ENCODE peak calls at places on chromosomes 11 and 22, in eight cellular contexts. One of them, this sample, is unnamed.

GRCh38 chr11:85799142-85799541 is 11.8 kb downstream of the SYTL2 start:
- DNase-seq in HCT116: no peak
- DNase-seq in IMR-90: no peak
- DNase-seq in A549: no peak
- DNase-seq in K562: no peak
- DNase-seq in H1: no peak
- DNase-seq in HepG2: no peak
- DNase-seq in GM12878: no peak
- DNase-seq in this sample: no peak

GRCh38 chr11:98657711-98658110 is 363.0 kb upstream of the CNTN5 start:
- DNase-seq in HCT116: no peak
- DNase-seq in IMR-90: no peak
- DNase-seq in A549: no peak
- DNase-seq in K562: no peak
- DNase-seq in H1: no peak
- DNase-seq in HepG2: no peak
- DNase-seq in GM12878: no peak
- DNase-seq in this sample: no peak

GRCh38 chr11:117300301-117300700 is 9.2 kb downstream of the BACE1-AS start:
- DNase-seq in HCT116: no peak
- DNase-seq in IMR-90: peak; percentile 54
- DNase-seq in A549: no peak
- DNase-seq in K562: no peak
- DNase-seq in H1: peak; percentile 63
- DNase-seq in HepG2: peak; percentile 52
- DNase-seq in GM12878: no peak
- DNase-seq in this sample: peak; percentile 76

GRCh38 chr11:47406896-47407745 is 1.3 kb upstream of the SLC39A13 start:
- DNase-seq in HCT116: no peak
- DNase-seq in IMR-90: peak; percentile 18
- DNase-seq in A549: no peak
- DNase-seq in K562: peak; percentile 33
- DNase-seq in H1: no peak
- DNase-seq in HepG2: no peak
- DNase-seq in GM12878: no peak
- DNase-seq in this sample: no peak

GRCh38 chr22:46538816-46539163 is 1.4 kb upstream of the CELSR1 start:
- DNase-seq in HCT116: no peak
- DNase-seq in IMR-90: peak; percentile 63
- DNase-seq in A549: no peak
- DNase-seq in K562: no peak
- DNase-seq in H1: no peak
- DNase-seq in HepG2: no peak
- DNase-seq in GM12878: no peak
- DNase-seq in this sample: no peak

GRCh38 chr11:117074122-117074521 is 24.1 kb downstream of the SIK3 start:
- DNase-seq in HCT116: no peak
- DNase-seq in IMR-90: no peak
- DNase-seq in A549: no peak
- DNase-seq in K562: peak; percentile 31
- DNase-seq in H1: no peak
- DNase-seq in HepG2: no peak
- DNase-seq in GM12878: no peak
- DNase-seq in this sample: no peak

GRCh38 chr11:123111465-123111864 is 49.5 kb upstream of the HSPA8 start:
- DNase-seq in HCT116: peak; percentile 47
- DNase-seq in IMR-90: peak; percentile 65
- DNase-seq in A549: peak; percentile 47
- DNase-seq in K562: peak; percentile 57
- DNase-seq in H1: no peak
- DNase-seq in HepG2: peak; percentile 38
- DNase-seq in GM12878: no peak
- DNase-seq in this sample: peak; percentile 64

GRCh38 chr11:27485930-27486773 is 13.6 kb upstream of the LGR4 start:
- DNase-seq in HCT116: peak; percentile 37
- DNase-seq in IMR-90: peak; percentile 61
- DNase-seq in A549: no peak
- DNase-seq in K562: peak; percentile 45
- DNase-seq in H1: no peak
- DNase-seq in HepG2: peak; percentile 54
- DNase-seq in GM12878: no peak
- DNase-seq in this sample: peak; percentile 40

GRCh38 chr22:29268511-29269229 is 602 bp downstream of the EWSR1 start:
- DNase-seq in HCT116: peak; percentile 1
- DNase-seq in IMR-90: peak; percentile 67
- DNase-seq in A549: no peak
- DNase-seq in K562: peak; percentile 42
- DNase-seq in H1: no peak
- DNase-seq in HepG2: peak; percentile 41
- DNase-seq in GM12878: no peak
- DNase-seq in this sample: peak; percentile 63

GRCh38 chr11:12118940-12119339 is 8.6 kb downstream of the MICAL2 start:
- DNase-seq in HCT116: no peak
- DNase-seq in IMR-90: peak; percentile 46
- DNase-seq in A549: no peak
- DNase-seq in K562: no peak
- DNase-seq in H1: no peak
- DNase-seq in HepG2: no peak
- DNase-seq in GM12878: no peak
- DNase-seq in this sample: no peak

GRCh38 chr11:133901316-133901715 is 55.5 kb downstream of the IGSF9B start:
- DNase-seq in HCT116: no peak
- DNase-seq in IMR-90: no peak
- DNase-seq in A549: no peak
- DNase-seq in K562: no peak
- DNase-seq in H1: no peak
- DNase-seq in HepG2: no peak
- DNase-seq in GM12878: no peak
- DNase-seq in this sample: no peak

GRCh38 chr11:66313321-66314185 is 3.3 kb downstream of the CD248 start:
- DNase-seq in HCT116: no peak
- DNase-seq in IMR-90: peak; percentile 40
- DNase-seq in A549: no peak
- DNase-seq in K562: no peak
- DNase-seq in H1: no peak
- DNase-seq in HepG2: peak; percentile 69
- DNase-seq in GM12878: no peak
- DNase-seq in this sample: peak; percentile 90

GRCh38 chr11:86632499-86633269 is 39.7 kb downstream of the ME3 start:
- DNase-seq in HCT116: peak; percentile 68
- DNase-seq in IMR-90: peak; percentile 99
- DNase-seq in A549: peak; percentile 89
- DNase-seq in K562: peak; percentile 14
- DNase-seq in H1: no peak
- DNase-seq in HepG2: peak; percentile 28
- DNase-seq in GM12878: peak; percentile 11
- DNase-seq in this sample: peak; percentile 8

GRCh38 chr11:74182635-74183034 is 11.5 kb downstream of the PPME1 start:
- DNase-seq in HCT116: no peak
- DNase-seq in IMR-90: peak; percentile 25
- DNase-seq in A549: no peak
- DNase-seq in K562: no peak
- DNase-seq in H1: no peak
- DNase-seq in HepG2: no peak
- DNase-seq in GM12878: no peak
- DNase-seq in this sample: no peak

GRCh38 chr11:86070435-86071056 is 1.7 kb upstream of the PICALM start:
- DNase-seq in HCT116: no peak
- DNase-seq in IMR-90: no peak
- DNase-seq in A549: no peak
- DNase-seq in K562: no peak
- DNase-seq in H1: no peak
- DNase-seq in HepG2: no peak
- DNase-seq in GM12878: no peak
- DNase-seq in this sample: no peak

GRCh38 chr22:21972293-21972779 is 10.3 kb downstream of the TOP3B start:
- DNase-seq in HCT116: no peak
- DNase-seq in IMR-90: peak; percentile 23
- DNase-seq in A549: peak; percentile 47
- DNase-seq in K562: peak; percentile 98
- DNase-seq in H1: peak; percentile 91
- DNase-seq in HepG2: peak; percentile 22
- DNase-seq in GM12878: no peak
- DNase-seq in this sample: peak; percentile 88

GRCh38 chr11:67347964-67348749 is 5.2 kb downstream of the POLD4 start:
- DNase-seq in HCT116: no peak
- DNase-seq in IMR-90: peak; percentile 73
- DNase-seq in A549: no peak
- DNase-seq in K562: peak; percentile 40
- DNase-seq in H1: no peak
- DNase-seq in HepG2: no peak
- DNase-seq in GM12878: no peak
- DNase-seq in this sample: peak; percentile 57

GRCh38 chr11:123588117-123588815 is 66.2 kb downstream of the SCN3B start:
- DNase-seq in HCT116: no peak
- DNase-seq in IMR-90: no peak
- DNase-seq in A549: peak; percentile 83
- DNase-seq in K562: no peak
- DNase-seq in H1: no peak
- DNase-seq in HepG2: peak; percentile 67
- DNase-seq in GM12878: no peak
- DNase-seq in this sample: no peak

GRCh38 chr22:38788846-38789245 is 5.1 kb downstream of the DNAL4 start:
- DNase-seq in HCT116: no peak
- DNase-seq in IMR-90: no peak
- DNase-seq in A549: no peak
- DNase-seq in K562: no peak
- DNase-seq in H1: no peak
- DNase-seq in HepG2: no peak
- DNase-seq in GM12878: no peak
- DNase-seq in this sample: peak; percentile 55

GRCh38 chr11:84905411-84905810 is 721.7 kb downstream of the DLG2 start:
- DNase-seq in HCT116: no peak
- DNase-seq in IMR-90: peak; percentile 22
- DNase-seq in A549: no peak
- DNase-seq in K562: no peak
- DNase-seq in H1: no peak
- DNase-seq in HepG2: no peak
- DNase-seq in GM12878: no peak
- DNase-seq in this sample: no peak

GRCh38 chr11:32072872-32073661 is 17.8 kb upstream of the RCN1 start:
- DNase-seq in HCT116: no peak
- DNase-seq in IMR-90: no peak
- DNase-seq in A549: no peak
- DNase-seq in K562: no peak
- DNase-seq in H1: peak; percentile 55
- DNase-seq in HepG2: no peak
- DNase-seq in GM12878: no peak
- DNase-seq in this sample: peak; percentile 16

GRCh38 chr22:45163074-45163416 is 680 bp upstream of the NUP50 start:
- DNase-seq in HCT116: no peak
- DNase-seq in IMR-90: peak; percentile 54
- DNase-seq in A549: peak; percentile 8
- DNase-seq in K562: peak; percentile 9
- DNase-seq in H1: no peak
- DNase-seq in HepG2: no peak
- DNase-seq in GM12878: no peak
- DNase-seq in this sample: peak; percentile 57

GRCh38 chr11:114058026-114058706 is 1.3 kb upstream of the ZBTB16 start:
- DNase-seq in HCT116: no peak
- DNase-seq in IMR-90: no peak
- DNase-seq in A549: no peak
- DNase-seq in K562: no peak
- DNase-seq in H1: peak; percentile 60
- DNase-seq in HepG2: no peak
- DNase-seq in GM12878: no peak
- DNase-seq in this sample: no peak

GRCh38 chr22:24497879-24498278 is 2.7 kb downstream of the UPB1 start:
- DNase-seq in HCT116: no peak
- DNase-seq in IMR-90: no peak
- DNase-seq in A549: no peak
- DNase-seq in K562: no peak
- DNase-seq in H1: no peak
- DNase-seq in HepG2: no peak
- DNase-seq in GM12878: no peak
- DNase-seq in this sample: no peak

GRCh38 chr11:73141309-73142127 is 600 bp downstream of the FCHSD2 start:
- DNase-seq in HCT116: peak; percentile 13
- DNase-seq in IMR-90: peak; percentile 69
- DNase-seq in A549: peak; percentile 56
- DNase-seq in K562: no peak
- DNase-seq in H1: peak; percentile 84
- DNase-seq in HepG2: peak; percentile 47
- DNase-seq in GM12878: no peak
- DNase-seq in this sample: peak; percentile 62

GRCh38 chr11:129724866-129725265 is 90.8 kb upstream of the TMEM45B start:
- DNase-seq in HCT116: no peak
- DNase-seq in IMR-90: no peak
- DNase-seq in A549: no peak
- DNase-seq in K562: no peak
- DNase-seq in H1: no peak
- DNase-seq in HepG2: no peak
- DNase-seq in GM12878: no peak
- DNase-seq in this sample: no peak

GRCh38 chr22:33919591-33920501 is at the start of gene LARGE1:
- DNase-seq in HCT116: no peak
- DNase-seq in IMR-90: peak; percentile 20
- DNase-seq in A549: peak; percentile 11
- DNase-seq in K562: peak; percentile 3
- DNase-seq in H1: peak; percentile 72
- DNase-seq in HepG2: peak; percentile 13
- DNase-seq in GM12878: no peak
- DNase-seq in this sample: peak; percentile 72

GRCh38 chr11:125401746-125402145 is 94.3 kb downstream of the FEZ1 start:
- DNase-seq in HCT116: no peak
- DNase-seq in IMR-90: peak; percentile 26
- DNase-seq in A549: no peak
- DNase-seq in K562: no peak
- DNase-seq in H1: no peak
- DNase-seq in HepG2: no peak
- DNase-seq in GM12878: no peak
- DNase-seq in this sample: no peak
- TF ChIP-seq RAD21 in HCT116: no peak
- TF ChIP-seq RAD21 in IMR-90: no peak
- TF ChIP-seq RAD21 in A549: no peak
- TF ChIP-seq RAD21 in K562: no peak
- TF ChIP-seq RAD21 in H1: no peak
- TF ChIP-seq RAD21 in HepG2: no peak
- TF ChIP-seq RAD21 in GM12878: no peak
- TF ChIP-seq RAD21 in this sample: no peak

GRCh38 chr11:95835768-95836488 is 45.6 kb downstream of the CEP57 start:
- DNase-seq in HCT116: peak; percentile 63
- DNase-seq in IMR-90: peak; percentile 96
- DNase-seq in A549: peak; percentile 48
- DNase-seq in K562: peak; percentile 70
- DNase-seq in H1: peak; percentile 55
- DNase-seq in HepG2: peak; percentile 84
- DNase-seq in GM12878: peak; percentile 13
- DNase-seq in this sample: peak; percentile 55
- TF ChIP-seq RAD21 in HCT116: peak; percentile 76
- TF ChIP-seq RAD21 in IMR-90: peak; percentile 95
- TF ChIP-seq RAD21 in A549: peak; percentile 79
- TF ChIP-seq RAD21 in K562: peak; percentile 85
- TF ChIP-seq RAD21 in H1: peak; percentile 86
- TF ChIP-seq RAD21 in HepG2: peak; percentile 76
- TF ChIP-seq RAD21 in GM12878: peak; percentile 96
- TF ChIP-seq RAD21 in this sample: peak; percentile 89

GRCh38 chr11:1573077-1573846 is 1.2 kb upstream of the DUSP8 start:
- DNase-seq in HCT116: no peak
- DNase-seq in IMR-90: no peak
- DNase-seq in A549: no peak
- DNase-seq in K562: no peak
- DNase-seq in H1: peak; percentile 71
- DNase-seq in HepG2: no peak
- DNase-seq in GM12878: no peak
- DNase-seq in this sample: peak; percentile 58
- TF ChIP-seq RAD21 in HCT116: no peak
- TF ChIP-seq RAD21 in IMR-90: no peak
- TF ChIP-seq RAD21 in A549: no peak
- TF ChIP-seq RAD21 in K562: no peak
- TF ChIP-seq RAD21 in H1: no peak
- TF ChIP-seq RAD21 in HepG2: no peak
- TF ChIP-seq RAD21 in GM12878: no peak
- TF ChIP-seq RAD21 in this sample: no peak

GRCh38 chr11:8807544-8808225 is 103.3 kb upstream of the AKIP1 start:
- DNase-seq in HCT116: no peak
- DNase-seq in IMR-90: peak; percentile 93
- DNase-seq in A549: no peak
- DNase-seq in K562: no peak
- DNase-seq in H1: no peak
- DNase-seq in HepG2: no peak
- DNase-seq in GM12878: no peak
- DNase-seq in this sample: no peak
- TF ChIP-seq RAD21 in HCT116: no peak
- TF ChIP-seq RAD21 in IMR-90: peak; percentile 17
- TF ChIP-seq RAD21 in A549: no peak
- TF ChIP-seq RAD21 in K562: no peak
- TF ChIP-seq RAD21 in H1: no peak
- TF ChIP-seq RAD21 in HepG2: no peak
- TF ChIP-seq RAD21 in GM12878: no peak
- TF ChIP-seq RAD21 in this sample: no peak

This sample was measured in SK-N-SH.